ENCODE peak calls at places on chromosome 4, in four cellular contexts. One of them, this sample, is unnamed.

GRCh38 chr4:122826596-122827257 is at the start of gene FGF2:
- DNase-seq in Jurkat, Clone E6-1: no peak
- DNase-seq in body of pancreas: peak
- DNase-seq in psoas muscle: peak
- DNase-seq in this sample: no peak

GRCh38 chr4:36884151-36884550 is 360.4 kb upstream of the NWD2 start:
- DNase-seq in Jurkat, Clone E6-1: no peak
- DNase-seq in body of pancreas: no peak
- DNase-seq in psoas muscle: no peak
- DNase-seq in this sample: no peak

GRCh38 chr4:140635606-140636005 is 66.8 kb upstream of the UCP1 start:
- DNase-seq in body of pancreas: peak
- DNase-seq in Jurkat, Clone E6-1: no peak
- DNase-seq in psoas muscle: no peak
- DNase-seq in this sample: no peak

GRCh38 chr4:92791876-92792490 is 488.2 kb downstream of the GRID2 start:
- DNase-seq in Jurkat, Clone E6-1: no peak
- DNase-seq in psoas muscle: no peak
- DNase-seq in body of pancreas: no peak
- DNase-seq in this sample: no peak

GRCh38 chr4:2742823-2743517 is 13.2 kb downstream of the TNIP2 start:
- DNase-seq in body of pancreas: no peak
- DNase-seq in psoas muscle: no peak
- DNase-seq in Jurkat, Clone E6-1: no peak
- DNase-seq in this sample: no peak

GRCh38 chr4:166078956-166079355 is 205.9 kb downstream of the TLL1 start:
- DNase-seq in psoas muscle: no peak
- DNase-seq in Jurkat, Clone E6-1: no peak
- DNase-seq in body of pancreas: no peak
- DNase-seq in this sample: no peak

GRCh38 chr4:8285976-8286718 is 16.6 kb downstream of the HTRA3 start:
- DNase-seq in psoas muscle: peak
- DNase-seq in Jurkat, Clone E6-1: no peak
- DNase-seq in body of pancreas: no peak
- DNase-seq in this sample: no peak

GRCh38 chr4:47617607-47618006 is 132.5 kb downstream of the ATP10D start:
- DNase-seq in Jurkat, Clone E6-1: no peak
- DNase-seq in psoas muscle: no peak
- DNase-seq in body of pancreas: no peak
- DNase-seq in this sample: no peak

GRCh38 chr4:145069361-145069760 is 28.6 kb downstream of the ANAPC10 start:
- DNase-seq in body of pancreas: no peak
- DNase-seq in psoas muscle: no peak
- DNase-seq in Jurkat, Clone E6-1: no peak
- DNase-seq in this sample: no peak

GRCh38 chr4:106569151-106570029 is 200.8 kb upstream of the GIMD1 start:
- DNase-seq in body of pancreas: no peak
- DNase-seq in psoas muscle: no peak
- DNase-seq in Jurkat, Clone E6-1: no peak
- DNase-seq in this sample: no peak

GRCh38 chr4:27245216-27245615 is 384.6 kb downstream of the STIM2 start:
- DNase-seq in Jurkat, Clone E6-1: no peak
- DNase-seq in psoas muscle: no peak
- DNase-seq in body of pancreas: no peak
- DNase-seq in this sample: no peak

GRCh38 chr4:27242217-27242616 is 381.6 kb downstream of the STIM2 start:
- DNase-seq in body of pancreas: no peak
- DNase-seq in psoas muscle: no peak
- DNase-seq in Jurkat, Clone E6-1: no peak
- DNase-seq in this sample: no peak

GRCh38 chr4:27234306-27234899 is 373.8 kb downstream of the STIM2 start:
- DNase-seq in Jurkat, Clone E6-1: no peak
- DNase-seq in psoas muscle: no peak
- DNase-seq in body of pancreas: no peak
- DNase-seq in this sample: no peak

GRCh38 chr4:27239651-27240050 is 379.0 kb downstream of the STIM2 start:
- DNase-seq in Jurkat, Clone E6-1: no peak
- DNase-seq in body of pancreas: no peak
- DNase-seq in psoas muscle: no peak
- DNase-seq in this sample: no peak
- H3K4me3 ChIP-seq in Jurkat, Clone E6-1: no peak
- H3K4me3 ChIP-seq in body of pancreas: no peak
- H3K4me3 ChIP-seq in psoas muscle: no peak
- H3K4me3 ChIP-seq in this sample: no peak

GRCh38 chr4:99821918-99822503 is 5.4 kb downstream of the DAPP1 start:
- DNase-seq in body of pancreas: no peak
- DNase-seq in psoas muscle: no peak
- DNase-seq in Jurkat, Clone E6-1: peak
- DNase-seq in this sample: no peak
- H3K4me3 ChIP-seq in body of pancreas: no peak
- H3K4me3 ChIP-seq in psoas muscle: no peak
- H3K4me3 ChIP-seq in Jurkat, Clone E6-1: no peak
- H3K4me3 ChIP-seq in this sample: peak

GRCh38 chr4:186227744-186228513 is 622 bp downstream of the KLKB1 start:
- DNase-seq in psoas muscle: no peak
- DNase-seq in Jurkat, Clone E6-1: no peak
- DNase-seq in body of pancreas: no peak
- DNase-seq in this sample: no peak
- H3K4me3 ChIP-seq in psoas muscle: peak
- H3K4me3 ChIP-seq in Jurkat, Clone E6-1: no peak
- H3K4me3 ChIP-seq in body of pancreas: no peak
- H3K4me3 ChIP-seq in this sample: no peak

GRCh38 chr4:69098470-69098869 is 2.2 kb downstream of the UGT2B7 start:
- DNase-seq in body of pancreas: peak
- DNase-seq in psoas muscle: no peak
- DNase-seq in Jurkat, Clone E6-1: no peak
- DNase-seq in this sample: no peak
- H3K4me3 ChIP-seq in body of pancreas: no peak
- H3K4me3 ChIP-seq in psoas muscle: no peak
- H3K4me3 ChIP-seq in Jurkat, Clone E6-1: no peak
- H3K4me3 ChIP-seq in this sample: no peak

DNA sequence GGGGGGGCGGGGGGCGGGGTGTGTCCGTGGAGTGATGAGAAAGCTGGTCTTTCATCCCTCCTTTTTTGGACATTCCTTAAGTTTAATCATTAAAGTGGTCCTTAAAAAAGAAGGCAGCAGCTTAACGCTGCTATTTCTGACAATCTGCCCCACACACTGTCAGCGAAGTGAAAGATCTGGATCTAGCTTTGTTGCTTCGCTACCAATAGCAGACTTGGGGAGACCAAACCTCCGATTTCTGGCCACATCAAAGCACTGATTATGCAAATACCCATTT is 5.9 kb downstream of the NEUROG2 start:
- DNase-seq in body of pancreas: no peak
- DNase-seq in psoas muscle: no peak
- DNase-seq in Jurkat, Clone E6-1: no peak
- DNase-seq in this sample: no peak
- H3K4me3 ChIP-seq in body of pancreas: no peak
- H3K4me3 ChIP-seq in psoas muscle: peak
- H3K4me3 ChIP-seq in Jurkat, Clone E6-1: no peak
- H3K4me3 ChIP-seq in this sample: peak

GRCh38 chr4:100299019-100299418 is 108.8 kb upstream of the DDIT4L start:
- DNase-seq in body of pancreas: no peak
- DNase-seq in Jurkat, Clone E6-1: no peak
- DNase-seq in psoas muscle: no peak
- DNase-seq in this sample: no peak
- H3K4me3 ChIP-seq in body of pancreas: no peak
- H3K4me3 ChIP-seq in Jurkat, Clone E6-1: no peak
- H3K4me3 ChIP-seq in psoas muscle: no peak
- H3K4me3 ChIP-seq in this sample: no peak

GRCh38 chr4:104815593-104816156 is 321.0 kb upstream of the CXXC4 start:
- DNase-seq in psoas muscle: no peak
- DNase-seq in body of pancreas: peak
- DNase-seq in Jurkat, Clone E6-1: no peak
- DNase-seq in this sample: no peak

DNA sequence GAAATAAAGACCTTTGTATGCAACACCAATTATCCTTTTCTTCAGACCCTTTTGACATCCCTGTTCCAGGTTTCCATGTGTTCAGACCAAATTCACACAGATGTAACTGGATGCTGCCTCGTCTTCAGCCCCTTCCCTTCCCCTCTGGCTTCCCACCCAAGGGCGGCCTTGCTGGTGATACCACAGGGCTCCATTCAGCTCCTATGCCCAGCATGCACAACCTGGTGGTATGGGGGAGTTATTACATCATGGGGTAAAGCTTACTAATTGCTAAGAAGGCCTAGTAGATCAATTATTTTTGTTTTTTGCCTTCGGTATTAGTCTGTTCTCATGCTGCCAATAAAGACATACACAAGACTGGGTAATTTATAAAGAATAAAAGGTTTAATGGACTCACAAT is 317.0 kb upstream of the CXXC4 start:
- DNase-seq in Jurkat, Clone E6-1: no peak
- DNase-seq in body of pancreas: no peak
- DNase-seq in psoas muscle: no peak
- DNase-seq in this sample: no peak
- H3K4me3 ChIP-seq in Jurkat, Clone E6-1: no peak
- H3K4me3 ChIP-seq in body of pancreas: no peak
- H3K4me3 ChIP-seq in psoas muscle: no peak
- H3K4me3 ChIP-seq in this sample: no peak

GRCh38 chr4:78058591-78059523 is 1.7 kb downstream of the FRAS1 start:
- DNase-seq in psoas muscle: peak
- DNase-seq in body of pancreas: peak
- DNase-seq in Jurkat, Clone E6-1: no peak
- DNase-seq in this sample: peak
- H3K4me3 ChIP-seq in psoas muscle: peak
- H3K4me3 ChIP-seq in body of pancreas: peak
- H3K4me3 ChIP-seq in Jurkat, Clone E6-1: peak
- H3K4me3 ChIP-seq in this sample: peak

GRCh38 chr4:1221155-1221870 is 27.6 kb downstream of the CTBP1 start:
- DNase-seq in Jurkat, Clone E6-1: no peak
- DNase-seq in psoas muscle: no peak
- DNase-seq in body of pancreas: no peak
- DNase-seq in this sample: no peak

GRCh38 chr4:1220566-1220965 is 28.4 kb downstream of the CTBP1 start:
- DNase-seq in body of pancreas: no peak
- DNase-seq in Jurkat, Clone E6-1: no peak
- DNase-seq in psoas muscle: no peak
- DNase-seq in this sample: no peak

GRCh38 chr4:1218892-1219552 is 29.9 kb downstream of the CTBP1 start:
- DNase-seq in body of pancreas: no peak
- DNase-seq in psoas muscle: no peak
- DNase-seq in Jurkat, Clone E6-1: no peak
- DNase-seq in this sample: no peak

GRCh38 chr4:1217366-1217765 is 31.6 kb downstream of the CTBP1 start:
- DNase-seq in psoas muscle: no peak
- DNase-seq in Jurkat, Clone E6-1: no peak
- DNase-seq in body of pancreas: no peak
- DNase-seq in this sample: no peak

DNA sequence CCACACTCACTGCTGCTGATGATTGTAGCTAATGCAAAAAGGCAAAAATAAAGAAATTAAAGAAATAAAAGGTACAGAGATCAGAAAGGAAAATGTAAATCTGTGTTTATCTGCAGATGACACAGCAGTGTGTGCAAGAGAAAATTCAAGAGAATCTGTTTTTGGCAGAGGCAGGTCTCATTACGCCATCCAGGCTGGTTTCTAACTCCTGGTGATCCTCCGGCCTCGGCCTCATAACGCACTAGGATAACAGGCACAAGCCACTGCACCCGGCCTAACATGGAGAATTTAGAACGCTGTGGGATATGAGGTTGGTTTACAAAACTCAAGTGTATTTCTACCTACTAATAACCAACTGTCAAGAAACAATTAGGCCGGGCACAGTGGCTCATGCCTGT is 29.4 kb downstream of the CTBP1 start:
- DNase-seq in Jurkat, Clone E6-1: no peak
- DNase-seq in body of pancreas: no peak
- DNase-seq in psoas muscle: no peak
- DNase-seq in this sample: no peak
- H3K4me3 ChIP-seq in Jurkat, Clone E6-1: no peak
- H3K4me3 ChIP-seq in body of pancreas: no peak
- H3K4me3 ChIP-seq in psoas muscle: no peak
- H3K4me3 ChIP-seq in this sample: peak

This sample was measured in CD4-positive, CD25-positive, alpha-beta regulatory T cell.